ENCODE peak calls at places on chromosomes 12 and 14, in seven cellular contexts. One of them, this sample, is unnamed.
A peak's percentile ranks its signal among the peaks of the same experiment; 100 is the strongest.

GRCh38 chr12:100862600-100863149 is 68.1 kb downstream of the ANO4 start:
- DNase-seq in activated T-cell treated with anti-CD3 and anti-CD28 coated beads, Interleukin-2, amount 50 U/mL, for 1 hour: no peak
- DNase-seq in GF-D8: no peak
- DNase-seq in effector CD4-positive, alpha-beta T cell: no peak
- DNase-seq in hepatocyte: no peak
- DNase-seq in mucosa of gallbladder: no peak
- DNase-seq in pancreas: no peak
- DNase-seq in this sample: no peak

GRCh38 chr12:29518407-29518806 is 20.9 kb upstream of the OVCH1 start:
- DNase-seq in activated T-cell treated with anti-CD3 and anti-CD28 coated beads, Interleukin-2, amount 50 U/mL, for 1 hour: no peak
- DNase-seq in GF-D8: no peak
- DNase-seq in effector CD4-positive, alpha-beta T cell: no peak
- DNase-seq in hepatocyte: no peak
- DNase-seq in mucosa of gallbladder: no peak
- DNase-seq in pancreas: no peak
- DNase-seq in this sample: no peak

GRCh38 chr14:68464716-68465115 is 328.2 kb downstream of the ZFP36L1 start:
- DNase-seq in activated T-cell treated with anti-CD3 and anti-CD28 coated beads, Interleukin-2, amount 50 U/mL, for 1 hour: no peak
- DNase-seq in GF-D8: no peak
- DNase-seq in effector CD4-positive, alpha-beta T cell: no peak
- DNase-seq in hepatocyte: no peak
- DNase-seq in mucosa of gallbladder: no peak
- DNase-seq in pancreas: no peak
- DNase-seq in this sample: no peak

GRCh38 chr12:116800918-116801317 is 62.8 kb downstream of the RNFT2 start:
- DNase-seq in activated T-cell treated with anti-CD3 and anti-CD28 coated beads, Interleukin-2, amount 50 U/mL, for 1 hour: no peak
- DNase-seq in GF-D8: no peak
- DNase-seq in effector CD4-positive, alpha-beta T cell: no peak
- DNase-seq in hepatocyte: no peak
- DNase-seq in mucosa of gallbladder: no peak
- DNase-seq in pancreas: no peak
- DNase-seq in this sample: no peak

GRCh38 chr14:41096131-41096530 is 510.5 kb upstream of the LRFN5 start:
- DNase-seq in activated T-cell treated with anti-CD3 and anti-CD28 coated beads, Interleukin-2, amount 50 U/mL, for 1 hour: no peak
- DNase-seq in GF-D8: no peak
- DNase-seq in effector CD4-positive, alpha-beta T cell: no peak
- DNase-seq in hepatocyte: peak; percentile 28
- DNase-seq in mucosa of gallbladder: no peak
- DNase-seq in pancreas: no peak
- DNase-seq in this sample: no peak

GRCh38 chr14:79585845-79586244 is 625.5 kb downstream of the DIO2 start:
- DNase-seq in activated T-cell treated with anti-CD3 and anti-CD28 coated beads, Interleukin-2, amount 50 U/mL, for 1 hour: no peak
- DNase-seq in GF-D8: no peak
- DNase-seq in effector CD4-positive, alpha-beta T cell: no peak
- DNase-seq in hepatocyte: no peak
- DNase-seq in mucosa of gallbladder: no peak
- DNase-seq in pancreas: peak; percentile 19
- DNase-seq in this sample: no peak

GRCh38 chr12:51126297-51126696 is 42.9 kb upstream of the CSRNP2 start:
- DNase-seq in activated T-cell treated with anti-CD3 and anti-CD28 coated beads, Interleukin-2, amount 50 U/mL, for 1 hour: no peak
- DNase-seq in GF-D8: no peak
- DNase-seq in effector CD4-positive, alpha-beta T cell: no peak
- DNase-seq in hepatocyte: no peak
- DNase-seq in mucosa of gallbladder: no peak
- DNase-seq in pancreas: no peak
- DNase-seq in this sample: no peak

GRCh38 chr12:27984275-27984674 is 11.7 kb upstream of the PTHLH start:
- DNase-seq in activated T-cell treated with anti-CD3 and anti-CD28 coated beads, Interleukin-2, amount 50 U/mL, for 1 hour: no peak
- DNase-seq in GF-D8: no peak
- DNase-seq in effector CD4-positive, alpha-beta T cell: no peak
- DNase-seq in hepatocyte: no peak
- DNase-seq in mucosa of gallbladder: no peak
- DNase-seq in pancreas: no peak
- DNase-seq in this sample: no peak

GRCh38 chr12:116861331-116861730 is 19.9 kb downstream of the HRK start:
- DNase-seq in activated T-cell treated with anti-CD3 and anti-CD28 coated beads, Interleukin-2, amount 50 U/mL, for 1 hour: peak; percentile 24
- DNase-seq in GF-D8: no peak
- DNase-seq in effector CD4-positive, alpha-beta T cell: no peak
- DNase-seq in hepatocyte: peak; percentile 49
- DNase-seq in mucosa of gallbladder: peak; percentile 36
- DNase-seq in pancreas: no peak
- DNase-seq in this sample: no peak

GRCh38 chr12:29226621-29227020 is 77.5 kb downstream of the FAR2 start:
- DNase-seq in activated T-cell treated with anti-CD3 and anti-CD28 coated beads, Interleukin-2, amount 50 U/mL, for 1 hour: no peak
- DNase-seq in GF-D8: no peak
- DNase-seq in effector CD4-positive, alpha-beta T cell: no peak
- DNase-seq in hepatocyte: no peak
- DNase-seq in mucosa of gallbladder: no peak
- DNase-seq in pancreas: no peak
- DNase-seq in this sample: no peak

GRCh38 chr12:51225800-51226199 is 7.9 kb upstream of the POU6F1 start:
- DNase-seq in activated T-cell treated with anti-CD3 and anti-CD28 coated beads, Interleukin-2, amount 50 U/mL, for 1 hour: no peak
- DNase-seq in GF-D8: no peak
- DNase-seq in effector CD4-positive, alpha-beta T cell: no peak
- DNase-seq in hepatocyte: no peak
- DNase-seq in mucosa of gallbladder: no peak
- DNase-seq in pancreas: no peak
- DNase-seq in this sample: no peak

This sample was measured in HepG2.